ENCODE peak calls at places on chromosomes 4 and X, in seven cellular contexts. J is body of pancreas, P is AG10803, O is AG04450, S is nephron progenitor cell, T is tibial nerve, B is pancreas. U is an unnamed sample.

GRCh38 chrX:41024755-41025154 is 60.5 kb upstream of the USP9X start:
- DNase-seq in T (no peak), B (no peak), P (no peak), J (no peak), O (no peak), S (no peak), U (no peak)

GRCh38 chr4:80043534-80043933 is 29.5 kb downstream of the ANTXR2 start:
- DNase-seq in T (no peak), B (no peak), O (no peak), J (no peak), S (no peak), P (no peak), U (no peak)

GRCh38 chr4:154583677-154584076 is 6.9 kb downstream of the FGA start:
- DNase-seq in P (no peak), O (no peak), S (no peak), T (no peak), B (no peak), J (no peak), U (no peak)

GRCh38 chr4:54959656-54960055 is 165.7 kb downstream of the KDR start:
- DNase-seq in B (no peak), P (peak), T (no peak), O (peak), J (no peak), S (no peak), U (no peak)

GRCh38 chrX:153973127-153974002 is 811 bp downstream of the TMEM187 start:
- DNase-seq in J (peak), O (no peak), T (no peak), B (peak), P (no peak), S (no peak), U (no peak)

GRCh38 chr4:89468632-89469031 is 161.0 kb upstream of the GPRIN3 start:
- DNase-seq in T (no peak), J (no peak), B (no peak), O (no peak), P (no peak), S (no peak), U (no peak)

GRCh38 chr4:52873861-52874343 is 11.8 kb downstream of the RASL11B start:
- DNase-seq in O (no peak), T (no peak), S (no peak), P (no peak), B (no peak), J (peak), U (no peak)

GRCh38 chrX:34638116-34638515 is 19.0 kb downstream of the TMEM47 start:
- DNase-seq in B (no peak), S (no peak), J (peak), O (peak), P (peak), T (no peak), U (no peak)

GRCh38 chrX:49103637-49104036 is 19.9 kb downstream of the GPKOW start:
- DNase-seq in O (no peak), S (no peak), J (no peak), B (no peak), T (no peak), P (no peak), U (no peak)

GRCh38 chr4:176709417-176709816 is 83.3 kb downstream of the VEGFC start:
- DNase-seq in O (no peak), B (no peak), P (no peak), S (no peak), T (no peak), J (no peak), U (no peak)

GRCh38 chr4:169922632-169923276 is 103.4 kb downstream of the MFAP3L start:
- DNase-seq in B (no peak), J (peak), T (peak), O (no peak), P (peak), S (no peak), U (no peak)

GRCh38 chr4:74631338-74631737 is 163.0 kb downstream of the BTC start:
- DNase-seq in O (no peak), J (no peak), S (no peak), T (no peak), P (no peak), B (no peak), U (no peak)

GRCh38 chrX:151393514-151393913 is 3.5 kb upstream of the VMA21 start:
- DNase-seq in O (no peak), P (no peak), B (no peak), J (no peak), T (no peak), S (no peak), U (peak)

GRCh38 chr4:47945930-47946726 is 31.7 kb upstream of the NFXL1 start:
- DNase-seq in T (no peak), J (no peak), P (no peak), O (no peak), B (no peak), S (no peak), U (no peak)

GRCh38 chr4:151641167-151641566 is 119.6 kb downstream of the GATB start:
- DNase-seq in S (no peak), P (peak), J (no peak), O (no peak), T (no peak), B (no peak), U (no peak)

GRCh38 chr4:4837921-4838601 is 21.4 kb upstream of the MSX1 start:
- DNase-seq in T (no peak), P (no peak), O (no peak), S (no peak), J (no peak), B (no peak), U (no peak)

GRCh38 chrX:134679226-134679625 is 21.0 kb upstream of the PLAC1 start:
- DNase-seq in T (no peak), O (no peak), S (no peak), J (no peak), B (no peak), P (peak), U (no peak)

GRCh38 chr4:80024335-80024734 is 48.7 kb downstream of the ANTXR2 start:
- DNase-seq in S (no peak), T (no peak), B (no peak), J (no peak), P (no peak), O (no peak), U (no peak)

GRCh38 chrX:117196481-117196880 is 733.7 kb upstream of the CT83 start:
- DNase-seq in B (no peak), J (no peak), O (no peak), T (no peak), S (no peak), P (no peak), U (no peak)

GRCh38 chrX:9273744-9274143 is 191.1 kb upstream of the TBL1X start:
- DNase-seq in P (no peak), T (no peak), B (no peak), S (no peak), O (no peak), J (no peak), U (no peak)

GRCh38 chr4:78075986-78076385 is 18.9 kb downstream of the FRAS1 start:
- DNase-seq in B (no peak), S (no peak), T (no peak), P (no peak), J (no peak), O (no peak), U (no peak)

GRCh38 chr4:56821394-56822263 is at the start of gene SPINK2:
- DNase-seq in B (peak), J (peak), P (no peak), T (no peak), O (no peak), S (peak), U (peak)

GRCh38 chr4:8019396-8020365 is 80.0 kb upstream of the AFAP1 start:
- DNase-seq in S (no peak), J (no peak), T (no peak), P (no peak), B (peak), O (no peak), U (no peak)

GRCh38 chr4:41460641-41461040 is 77.3 kb upstream of the LIMCH1 start:
- DNase-seq in O (no peak), S (no peak), T (no peak), P (no peak), B (no peak), J (no peak), U (no peak)

GRCh38 chrX:99184153-99184552 is 1225.9 kb downstream of the PCDH19 start:
- DNase-seq in J (peak), T (no peak), P (no peak), O (no peak), B (no peak), S (no peak), U (no peak)

GRCh38 chrX:68490644-68491043 is 8.2 kb upstream of the YIPF6 start:
- DNase-seq in P (peak), S (no peak), O (no peak), B (no peak), J (peak), T (no peak), U (no peak)

GRCh38 chr4:4818440-4819212 is 40.8 kb upstream of the MSX1 start:
- DNase-seq in S (peak), J (no peak), O (no peak), T (no peak), P (no peak), B (no peak), U (no peak)

GRCh38 chr4:94976371-94977011 is 218.7 kb downstream of the BMPR1B start:
- DNase-seq in B (no peak), J (no peak), S (no peak), O (no peak), P (peak), T (no peak), U (no peak)

GRCh38 chr4:79638735-79639134 is 230.7 kb upstream of the GK2 start:
- DNase-seq in J (no peak), O (no peak), P (no peak), S (no peak), T (no peak), B (no peak), U (no peak)

GRCh38 chr4:155542415-155542814 is 124.2 kb upstream of the GUCY1A1 start:
- DNase-seq in S (no peak), O (no peak), T (no peak), B (no peak), J (no peak), P (no peak), U (no peak)

GRCh38 chrX:153780678-153781427 is at the start of gene SRPK3:
- DNase-seq in S (no peak), O (no peak), J (no peak), B (peak), T (no peak), P (no peak), U (no peak)

GRCh38 chr4:154084864-154085263 is 296.0 kb upstream of the SFRP2 start:
- DNase-seq in O (no peak), S (no peak), B (no peak), J (no peak), P (no peak), T (no peak), U (no peak)

GRCh38 chrX:350534-351321 is 32.1 kb upstream of the GTPBP6 start:
- DNase-seq in S (no peak), B (no peak), O (no peak), T (no peak), J (no peak), P (no peak), U (no peak)

GRCh38 chrX:10352536-10352935 is 195.8 kb downstream of the CLCN4 start:
- DNase-seq in O (no peak), S (no peak), B (no peak), J (no peak), T (no peak), P (no peak), U (no peak)

GRCh38 chrX:11064276-11064675 is 46.9 kb upstream of the HCCS start:
- DNase-seq in O (no peak), T (no peak), B (no peak), J (no peak), P (no peak), S (no peak), U (no peak)

GRCh38 chr4:91734682-91735081 is 569.1 kb upstream of the GRID2 start:
- DNase-seq in S (no peak), B (no peak), T (no peak), J (no peak), P (no peak), O (no peak), U (no peak)
- TF ChIP-seq CTCF in S (no peak), B (no peak), T (no peak), J (no peak), P (no peak), O (no peak), U (no peak)

GRCh38 chrX:148535639-148536038 is 35.2 kb downstream of the AFF2 start:
- DNase-seq in P (peak), J (no peak), B (no peak), S (no peak), O (no peak), T (no peak), U (no peak)

GRCh38 chrX:148530464-148531077 is 30.2 kb downstream of the AFF2 start:
- DNase-seq in P (peak), O (no peak), B (no peak), J (peak), T (no peak), S (no peak), U (no peak)
- TF ChIP-seq CTCF in P (peak), O (peak), B (peak), J (peak), T (peak), S (peak), U (peak)

GRCh38 chr4:10524196-10524833 is 67.1 kb upstream of the ZNF518B start:
- DNase-seq in P (no peak), J (no peak), O (no peak), S (no peak), T (no peak), B (no peak), U (no peak)
- TF ChIP-seq CTCF in P (no peak), J (no peak), O (no peak), S (no peak), T (no peak), B (no peak), U (no peak)

DNA sequence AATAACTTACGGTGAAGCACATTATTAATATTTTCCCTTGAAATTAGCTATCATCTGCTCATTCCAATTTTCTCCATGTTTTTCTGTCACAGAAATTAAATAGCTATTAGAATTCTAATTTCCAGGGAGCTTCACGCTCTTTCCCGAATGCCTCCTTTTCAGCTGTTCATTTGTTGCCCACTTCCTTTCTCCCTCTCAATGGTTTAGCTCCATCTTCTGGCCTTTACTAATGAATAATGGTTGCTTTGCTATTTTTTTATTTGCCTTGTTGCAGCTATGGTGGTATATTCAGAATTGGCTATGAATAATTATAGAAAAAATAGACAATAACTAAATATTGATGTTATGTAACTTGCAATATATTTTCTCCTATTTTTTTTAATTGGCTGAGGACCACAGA is 70.5 kb downstream of the GRIA2 start:
- DNase-seq in S (no peak), P (peak), O (no peak), T (no peak), B (no peak), J (no peak), U (no peak)
- TF ChIP-seq CTCF in S (no peak), P (peak), O (no peak), T (no peak), B (no peak), J (no peak), U (no peak)

GRCh38 chrX:13764765-13765164 is 30.2 kb downstream of the OFD1 start:
- DNase-seq in O (no peak), S (peak), J (peak), B (no peak), T (no peak), P (no peak), U (no peak)
- TF ChIP-seq CTCF in O (peak), S (peak), J (peak), B (peak), T (no peak), P (no peak), U (no peak)